ENCODE peak calls at places on chromosome 21, in six cellular contexts. One of them, this sample, is unnamed.

GRCh38 chr21:37984416-37984815 is 68.2 kb upstream of the KCNJ6 start:
- DNase-seq in fibroblast of lung: no peak
- DNase-seq in NCI-H510A: no peak
- DNase-seq in thoracic aorta: no peak
- DNase-seq in activated CD4-positive, alpha-beta T cell treated with anti-CD3 and anti-CD28 coated beads for 24 hours: no peak
- DNase-seq in CD4-positive, alpha-beta T cell: no peak
- DNase-seq in this sample: no peak

GRCh38 chr21:42364304-42364865 is 1.9 kb downstream of the TFF1 start:
- DNase-seq in fibroblast of lung: no peak
- DNase-seq in CD4-positive, alpha-beta T cell: no peak
- DNase-seq in thoracic aorta: no peak
- DNase-seq in activated CD4-positive, alpha-beta T cell treated with anti-CD3 and anti-CD28 coated beads for 24 hours: no peak
- DNase-seq in NCI-H510A: no peak
- DNase-seq in this sample: no peak

GRCh38 chr21:44966135-44967081 is 26.6 kb downstream of the SLX9 start:
- DNase-seq in CD4-positive, alpha-beta T cell: no peak
- DNase-seq in NCI-H510A: no peak
- DNase-seq in activated CD4-positive, alpha-beta T cell treated with anti-CD3 and anti-CD28 coated beads for 24 hours: no peak
- DNase-seq in thoracic aorta: no peak
- DNase-seq in fibroblast of lung: no peak
- DNase-seq in this sample: no peak

GRCh38 chr21:44304846-44305245 is 5.0 kb downstream of the PFKL start:
- DNase-seq in CD4-positive, alpha-beta T cell: peak
- DNase-seq in fibroblast of lung: peak
- DNase-seq in activated CD4-positive, alpha-beta T cell treated with anti-CD3 and anti-CD28 coated beads for 24 hours: peak
- DNase-seq in thoracic aorta: no peak
- DNase-seq in NCI-H510A: no peak
- DNase-seq in this sample: no peak

GRCh38 chr21:18940791-18941190 is 537.2 kb upstream of the TMPRSS15 start:
- DNase-seq in fibroblast of lung: no peak
- DNase-seq in NCI-H510A: no peak
- DNase-seq in activated CD4-positive, alpha-beta T cell treated with anti-CD3 and anti-CD28 coated beads for 24 hours: no peak
- DNase-seq in CD4-positive, alpha-beta T cell: no peak
- DNase-seq in thoracic aorta: no peak
- DNase-seq in this sample: no peak

GRCh38 chr21:29295066-29295650 is 3.6 kb upstream of the BACH1 start:
- DNase-seq in fibroblast of lung: no peak
- DNase-seq in thoracic aorta: no peak
- DNase-seq in CD4-positive, alpha-beta T cell: peak
- DNase-seq in NCI-H510A: no peak
- DNase-seq in activated CD4-positive, alpha-beta T cell treated with anti-CD3 and anti-CD28 coated beads for 24 hours: no peak
- DNase-seq in this sample: peak

GRCh38 chr21:31731112-31731801 is 661 bp downstream of the SCAF4 start:
- DNase-seq in CD4-positive, alpha-beta T cell: peak
- DNase-seq in fibroblast of lung: peak
- DNase-seq in NCI-H510A: peak
- DNase-seq in thoracic aorta: no peak
- DNase-seq in activated CD4-positive, alpha-beta T cell treated with anti-CD3 and anti-CD28 coated beads for 24 hours: peak
- DNase-seq in this sample: peak

GRCh38 chr21:39633043-39633442 is 20.3 kb downstream of the B3GALT5 start:
- DNase-seq in thoracic aorta: no peak
- DNase-seq in fibroblast of lung: peak
- DNase-seq in CD4-positive, alpha-beta T cell: no peak
- DNase-seq in activated CD4-positive, alpha-beta T cell treated with anti-CD3 and anti-CD28 coated beads for 24 hours: no peak
- DNase-seq in NCI-H510A: no peak
- DNase-seq in this sample: no peak

GRCh38 chr21:29219165-29219770 is 79.5 kb upstream of the BACH1 start:
- DNase-seq in thoracic aorta: no peak
- DNase-seq in CD4-positive, alpha-beta T cell: no peak
- DNase-seq in NCI-H510A: no peak
- DNase-seq in fibroblast of lung: no peak
- DNase-seq in activated CD4-positive, alpha-beta T cell treated with anti-CD3 and anti-CD28 coated beads for 24 hours: no peak
- DNase-seq in this sample: no peak

GRCh38 chr21:45078371-45078770 is 4.0 kb downstream of the ADARB1 start:
- DNase-seq in CD4-positive, alpha-beta T cell: no peak
- DNase-seq in thoracic aorta: no peak
- DNase-seq in NCI-H510A: no peak
- DNase-seq in fibroblast of lung: no peak
- DNase-seq in activated CD4-positive, alpha-beta T cell treated with anti-CD3 and anti-CD28 coated beads for 24 hours: no peak
- DNase-seq in this sample: no peak

GRCh38 chr21:45386336-45386727 is 18.6 kb upstream of the COL18A1 start:
- DNase-seq in NCI-H510A: no peak
- DNase-seq in fibroblast of lung: no peak
- DNase-seq in activated CD4-positive, alpha-beta T cell treated with anti-CD3 and anti-CD28 coated beads for 24 hours: no peak
- DNase-seq in thoracic aorta: no peak
- DNase-seq in CD4-positive, alpha-beta T cell: no peak
- DNase-seq in this sample: no peak

GRCh38 chr21:44485254-44485793 is 30.0 kb downstream of the LRRC3 start:
- DNase-seq in CD4-positive, alpha-beta T cell: no peak
- DNase-seq in NCI-H510A: no peak
- DNase-seq in activated CD4-positive, alpha-beta T cell treated with anti-CD3 and anti-CD28 coated beads for 24 hours: peak
- DNase-seq in fibroblast of lung: no peak
- DNase-seq in thoracic aorta: no peak
- DNase-seq in this sample: peak

GRCh38 chr21:32803651-32804050 is 32.1 kb upstream of the PAXBP1 start:
- DNase-seq in activated CD4-positive, alpha-beta T cell treated with anti-CD3 and anti-CD28 coated beads for 24 hours: no peak
- DNase-seq in thoracic aorta: no peak
- DNase-seq in NCI-H510A: no peak
- DNase-seq in fibroblast of lung: peak
- DNase-seq in CD4-positive, alpha-beta T cell: no peak
- DNase-seq in this sample: no peak

GRCh38 chr21:32360401-32360981 is 32.3 kb downstream of the URB1 start:
- DNase-seq in fibroblast of lung: no peak
- DNase-seq in thoracic aorta: no peak
- DNase-seq in activated CD4-positive, alpha-beta T cell treated with anti-CD3 and anti-CD28 coated beads for 24 hours: no peak
- DNase-seq in CD4-positive, alpha-beta T cell: no peak
- DNase-seq in NCI-H510A: peak
- DNase-seq in this sample: no peak

GRCh38 chr21:45655071-45655470 is 11.5 kb downstream of the PCBP3 start:
- DNase-seq in fibroblast of lung: peak
- DNase-seq in NCI-H510A: no peak
- DNase-seq in activated CD4-positive, alpha-beta T cell treated with anti-CD3 and anti-CD28 coated beads for 24 hours: no peak
- DNase-seq in thoracic aorta: no peak
- DNase-seq in CD4-positive, alpha-beta T cell: no peak
- DNase-seq in this sample: no peak

GRCh38 chr21:46422636-46423241 is 36.0 kb upstream of the DIP2A start:
- DNase-seq in CD4-positive, alpha-beta T cell: no peak
- DNase-seq in thoracic aorta: no peak
- DNase-seq in NCI-H510A: no peak
- DNase-seq in activated CD4-positive, alpha-beta T cell treated with anti-CD3 and anti-CD28 coated beads for 24 hours: no peak
- DNase-seq in fibroblast of lung: no peak
- DNase-seq in this sample: no peak

GRCh38 chr21:17802568-17802967 is 16.6 kb downstream of the C21orf91 start:
- DNase-seq in CD4-positive, alpha-beta T cell: no peak
- DNase-seq in NCI-H510A: no peak
- DNase-seq in activated CD4-positive, alpha-beta T cell treated with anti-CD3 and anti-CD28 coated beads for 24 hours: no peak
- DNase-seq in fibroblast of lung: peak
- DNase-seq in thoracic aorta: no peak
- DNase-seq in this sample: no peak

GRCh38 chr21:46437096-46437498 is 21.6 kb upstream of the DIP2A start:
- DNase-seq in thoracic aorta: no peak
- DNase-seq in CD4-positive, alpha-beta T cell: no peak
- DNase-seq in NCI-H510A: no peak
- DNase-seq in fibroblast of lung: no peak
- DNase-seq in activated CD4-positive, alpha-beta T cell treated with anti-CD3 and anti-CD28 coated beads for 24 hours: no peak
- DNase-seq in this sample: no peak

GRCh38 chr21:43861716-43862115 is 3.3 kb upstream of the AGPAT3 start:
- DNase-seq in CD4-positive, alpha-beta T cell: no peak
- DNase-seq in thoracic aorta: no peak
- DNase-seq in fibroblast of lung: no peak
- DNase-seq in activated CD4-positive, alpha-beta T cell treated with anti-CD3 and anti-CD28 coated beads for 24 hours: no peak
- DNase-seq in NCI-H510A: peak
- DNase-seq in this sample: no peak

GRCh38 chr21:46084041-46084561 is 13.8 kb upstream of the COL6A2 start:
- DNase-seq in activated CD4-positive, alpha-beta T cell treated with anti-CD3 and anti-CD28 coated beads for 24 hours: no peak
- DNase-seq in thoracic aorta: no peak
- DNase-seq in NCI-H510A: no peak
- DNase-seq in fibroblast of lung: no peak
- DNase-seq in CD4-positive, alpha-beta T cell: no peak
- DNase-seq in this sample: no peak

GRCh38 chr21:40422851-40423635 is 423.9 kb downstream of the DSCAM start:
- DNase-seq in activated CD4-positive, alpha-beta T cell treated with anti-CD3 and anti-CD28 coated beads for 24 hours: no peak
- DNase-seq in thoracic aorta: no peak
- DNase-seq in fibroblast of lung: no peak
- DNase-seq in CD4-positive, alpha-beta T cell: no peak
- DNase-seq in NCI-H510A: no peak
- DNase-seq in this sample: no peak

GRCh38 chr21:31326478-31327247 is 17.4 kb downstream of the TIAM1 start:
- DNase-seq in thoracic aorta: no peak
- DNase-seq in fibroblast of lung: peak
- DNase-seq in activated CD4-positive, alpha-beta T cell treated with anti-CD3 and anti-CD28 coated beads for 24 hours: peak
- DNase-seq in CD4-positive, alpha-beta T cell: no peak
- DNase-seq in NCI-H510A: no peak
- DNase-seq in this sample: peak

GRCh38 chr21:15728046-15728445 is 1.7 kb upstream of the USP25 start:
- DNase-seq in NCI-H510A: no peak
- DNase-seq in fibroblast of lung: no peak
- DNase-seq in thoracic aorta: no peak
- DNase-seq in activated CD4-positive, alpha-beta T cell treated with anti-CD3 and anti-CD28 coated beads for 24 hours: no peak
- DNase-seq in CD4-positive, alpha-beta T cell: no peak
- DNase-seq in this sample: no peak

GRCh38 chr21:28212056-28212455 is 780.6 kb downstream of the LTN1 start:
- DNase-seq in fibroblast of lung: peak
- DNase-seq in CD4-positive, alpha-beta T cell: no peak
- DNase-seq in NCI-H510A: no peak
- DNase-seq in thoracic aorta: no peak
- DNase-seq in activated CD4-positive, alpha-beta T cell treated with anti-CD3 and anti-CD28 coated beads for 24 hours: no peak
- DNase-seq in this sample: no peak

GRCh38 chr21:45972716-45973474 is 8.7 kb upstream of the COL6A1 start:
- DNase-seq in NCI-H510A: no peak
- DNase-seq in activated CD4-positive, alpha-beta T cell treated with anti-CD3 and anti-CD28 coated beads for 24 hours: no peak
- DNase-seq in thoracic aorta: no peak
- DNase-seq in fibroblast of lung: peak
- DNase-seq in CD4-positive, alpha-beta T cell: no peak
- DNase-seq in this sample: no peak

GRCh38 chr21:16767201-16767600 is 745.6 kb upstream of the CXADR start:
- DNase-seq in activated CD4-positive, alpha-beta T cell treated with anti-CD3 and anti-CD28 coated beads for 24 hours: no peak
- DNase-seq in thoracic aorta: no peak
- DNase-seq in fibroblast of lung: no peak
- DNase-seq in NCI-H510A: no peak
- DNase-seq in CD4-positive, alpha-beta T cell: no peak
- DNase-seq in this sample: no peak

GRCh38 chr21:45496151-45496967 is 45.9 kb downstream of the SLC19A1 start:
- DNase-seq in activated CD4-positive, alpha-beta T cell treated with anti-CD3 and anti-CD28 coated beads for 24 hours: no peak
- DNase-seq in fibroblast of lung: no peak
- DNase-seq in thoracic aorta: no peak
- DNase-seq in CD4-positive, alpha-beta T cell: no peak
- DNase-seq in NCI-H510A: no peak
- DNase-seq in this sample: no peak

GRCh38 chr21:37237764-37238163 is 29.4 kb downstream of the VPS26C start:
- DNase-seq in thoracic aorta: no peak
- DNase-seq in CD4-positive, alpha-beta T cell: no peak
- DNase-seq in fibroblast of lung: no peak
- DNase-seq in NCI-H510A: no peak
- DNase-seq in activated CD4-positive, alpha-beta T cell treated with anti-CD3 and anti-CD28 coated beads for 24 hours: no peak
- DNase-seq in this sample: no peak

GRCh38 chr21:35384375-35384774 is 335.3 kb upstream of the RUNX1 start:
- DNase-seq in NCI-H510A: no peak
- DNase-seq in thoracic aorta: no peak
- DNase-seq in CD4-positive, alpha-beta T cell: no peak
- DNase-seq in fibroblast of lung: no peak
- DNase-seq in activated CD4-positive, alpha-beta T cell treated with anti-CD3 and anti-CD28 coated beads for 24 hours: no peak
- DNase-seq in this sample: no peak

GRCh38 chr21:26732442-26733221 is 112.6 kb downstream of the ADAMTS1 start:
- DNase-seq in fibroblast of lung: peak
- DNase-seq in CD4-positive, alpha-beta T cell: no peak
- DNase-seq in thoracic aorta: no peak
- DNase-seq in activated CD4-positive, alpha-beta T cell treated with anti-CD3 and anti-CD28 coated beads for 24 hours: no peak
- DNase-seq in NCI-H510A: no peak
- DNase-seq in this sample: no peak

This sample was measured in activated CD4-positive, CD25-positive, alpha-beta regulatory T cell treated with anti-CD3 and anti-CD28 coated beads, Interleukin-2, amount 50 U/mL, for 72 hours.